ENCODE peak calls at places on chromosomes 2 and 18, in five cellular contexts. Z is ovary; J is fibroblast of lung; X is CD4-positive, alpha-beta memory T cell; U is neural progenitor cell. Y is an unnamed sample.

GRCh38 chr18:22434973-22435608 is 17.4 kb upstream of the CTAGE1 start:
- DNase-seq in Z (no peak), X (no peak), J (peak), U (no peak), Y (no peak)

GRCh38 chr2:109433486-109433885 is 180.3 kb downstream of the SEPTIN10 start:
- DNase-seq in U (no peak), X (no peak), Z (no peak), J (no peak), Y (no peak)

GRCh38 chr18:33495278-33495677 is 54.8 kb upstream of the CCDC178 start:
- DNase-seq in J (peak), U (peak), X (no peak), Z (no peak), Y (peak)

GRCh38 chr2:73856214-73856613 is 27.5 kb downstream of the STAMBP start:
- DNase-seq in X (no peak), J (peak), Z (no peak), U (no peak), Y (no peak)

GRCh38 chr2:239268549-239268948 is 132.3 kb downstream of the HDAC4 start:
- DNase-seq in J (no peak), U (no peak), X (no peak), Z (no peak), Y (no peak)

GRCh38 chr2:232877940-232878511 is 8.0 kb downstream of the SNORC start:
- DNase-seq in Z (no peak), X (no peak), U (no peak), J (no peak), Y (no peak)

GRCh38 chr2:191738667-191739066 is 60.7 kb downstream of the NABP1 start:
- DNase-seq in X (no peak), J (peak), U (no peak), Z (no peak), Y (no peak)

GRCh38 chr2:23410596-23410995 is 25.6 kb downstream of the KLHL29 start:
- DNase-seq in U (no peak), X (no peak), J (no peak), Z (no peak), Y (no peak)

GRCh38 chr2:122514451-122514996 is 759.1 kb downstream of the TSN start:
- DNase-seq in X (no peak), J (no peak), U (no peak), Z (no peak), Y (no peak)

GRCh38 chr2:25979006-25979405 is 3.3 kb downstream of the KIF3C start:
- DNase-seq in Z (no peak), J (peak), X (no peak), U (no peak), Y (no peak)

GRCh38 chr18:58213931-58214431 is 170.0 kb downstream of the NEDD4L start:
- DNase-seq in X (no peak), U (no peak), J (peak), Z (no peak), Y (no peak)

GRCh38 chr2:235807347-235807746 is 313.5 kb downstream of the AGAP1 start:
- DNase-seq in Z (no peak), J (no peak), X (no peak), U (peak), Y (no peak)

GRCh38 chr2:144181006-144181405 is 338.9 kb downstream of the ZEB2 start:
- DNase-seq in Z (no peak), X (no peak), J (no peak), U (no peak), Y (no peak)

GRCh38 chr2:36982467-36982866 is 16.1 kb upstream of the STRN start:
- DNase-seq in J (no peak), U (no peak), X (no peak), Z (no peak), Y (no peak)

DNA sequence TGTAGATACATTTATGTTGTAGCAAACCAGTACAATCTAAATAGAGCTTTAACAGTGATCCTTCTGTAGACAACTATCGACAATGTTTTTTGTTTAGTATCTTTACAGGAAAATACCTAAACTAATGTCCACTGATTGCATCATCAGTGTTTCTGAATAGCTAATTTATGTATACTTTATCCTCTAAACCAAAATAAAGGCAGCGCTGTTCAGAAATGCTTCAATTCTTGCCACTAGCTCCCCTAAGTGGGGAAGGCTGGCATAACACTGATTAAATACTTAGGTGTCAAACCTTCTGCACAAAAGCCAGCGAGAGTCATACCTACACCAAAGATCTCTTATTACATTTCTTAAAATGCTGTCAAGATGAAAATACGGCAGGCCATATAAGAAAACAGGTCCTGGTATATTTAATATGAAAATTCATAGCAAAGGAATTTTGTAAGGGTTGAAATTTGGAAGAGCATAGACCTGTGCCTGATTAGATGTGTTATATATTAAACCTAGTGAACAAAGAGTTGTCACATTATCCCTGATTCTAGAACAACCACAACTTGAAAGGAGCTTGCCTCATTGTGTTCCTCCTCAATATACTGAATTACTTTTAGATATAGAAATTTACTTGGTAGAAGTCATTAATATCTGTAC is 1693.4 kb upstream of the SLC39A10 start:
- DNase-seq in X (no peak), U (peak), Z (no peak), J (peak), Y (no peak)
- H3K4me3 ChIP-seq in X (no peak), U (no peak), Z (no peak), J (no peak), Y (no peak)

GRCh38 chr2:101771226-101771906 is 73.9 kb downstream of the MAP4K4 start:
- DNase-seq in X (no peak), Z (no peak), J (peak), U (no peak), Y (no peak)

GRCh38 chr2:101766337-101766736 is 68.8 kb downstream of the MAP4K4 start:
- DNase-seq in J (no peak), X (no peak), Z (no peak), U (no peak), Y (no peak)

GRCh38 chr2:101770672-101771071 is 73.2 kb downstream of the MAP4K4 start:
- DNase-seq in X (no peak), J (peak), U (peak), Z (no peak), Y (no peak)

GRCh38 chr2:101766871-101767739 is 69.6 kb downstream of the MAP4K4 start:
- DNase-seq in Z (no peak), J (peak), U (peak), X (no peak), Y (no peak)

DNA sequence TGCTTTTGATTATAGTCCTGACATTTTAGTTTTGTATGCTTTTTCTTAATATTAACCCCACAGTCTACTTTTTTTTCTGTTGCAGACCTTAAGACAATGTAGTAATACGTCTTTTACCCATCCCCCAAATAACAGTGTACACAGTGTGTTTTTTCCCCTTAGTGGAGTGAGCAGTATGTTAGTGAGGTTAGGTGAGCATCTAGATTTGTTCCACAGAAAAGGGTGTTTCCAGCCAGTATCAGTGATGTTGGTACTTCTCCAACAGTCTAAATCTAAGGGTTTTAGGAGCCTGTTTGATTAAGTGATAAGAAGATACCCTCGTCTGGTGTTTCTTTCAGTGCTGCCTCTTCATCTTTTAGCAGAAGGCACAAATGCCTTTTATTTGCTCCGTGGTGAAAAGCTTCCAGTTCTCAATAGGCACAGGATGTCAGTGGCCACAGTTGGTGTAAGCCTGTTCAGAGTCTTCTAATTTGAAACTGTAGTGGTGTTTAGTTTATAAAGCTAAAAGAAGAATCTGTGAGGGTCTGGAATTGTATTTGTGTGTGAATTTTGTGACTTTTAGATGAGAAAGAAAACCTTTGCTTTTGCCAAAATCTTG is 71.1 kb downstream of the MAP4K4 start:
- DNase-seq in U (no peak), X (peak), J (no peak), Z (no peak), Y (no peak)
- H3K27ac ChIP-seq in U (peak), X (no peak), J (no peak), Z (peak), Y (no peak)

GRCh38 chr2:174153757-174154680 is 94.3 kb downstream of the OLA1 start:
- DNase-seq in X (no peak), Z (no peak), U (no peak), J (peak), Y (no peak)
- H3K4me3 ChIP-seq in X (no peak), Z (no peak), U (no peak), J (no peak), Y (no peak)

GRCh38 chr2:121349721-121350401 is 64.9 kb upstream of the TFCP2L1 start:
- DNase-seq in U (no peak), Z (no peak), J (no peak), X (no peak), Y (no peak)

GRCh38 chr2:121350884-121351283 is 65.9 kb upstream of the TFCP2L1 start:
- DNase-seq in J (no peak), Z (no peak), X (no peak), U (no peak), Y (no peak)

GRCh38 chr2:121348128-121348740 is 63.2 kb upstream of the TFCP2L1 start:
- DNase-seq in Z (no peak), X (no peak), U (no peak), J (no peak), Y (no peak)

GRCh38 chr2:121351521-121352318 is 66.7 kb upstream of the TFCP2L1 start:
- DNase-seq in J (no peak), Z (no peak), U (no peak), X (no peak), Y (no peak)

GRCh38 chr2:121350402-121350775 is 65.4 kb upstream of the TFCP2L1 start:
- DNase-seq in X (no peak), J (no peak), Z (no peak), U (no peak), Y (no peak)
- H3K27ac ChIP-seq in X (no peak), J (no peak), Z (no peak), U (no peak), Y (no peak)

DNA sequence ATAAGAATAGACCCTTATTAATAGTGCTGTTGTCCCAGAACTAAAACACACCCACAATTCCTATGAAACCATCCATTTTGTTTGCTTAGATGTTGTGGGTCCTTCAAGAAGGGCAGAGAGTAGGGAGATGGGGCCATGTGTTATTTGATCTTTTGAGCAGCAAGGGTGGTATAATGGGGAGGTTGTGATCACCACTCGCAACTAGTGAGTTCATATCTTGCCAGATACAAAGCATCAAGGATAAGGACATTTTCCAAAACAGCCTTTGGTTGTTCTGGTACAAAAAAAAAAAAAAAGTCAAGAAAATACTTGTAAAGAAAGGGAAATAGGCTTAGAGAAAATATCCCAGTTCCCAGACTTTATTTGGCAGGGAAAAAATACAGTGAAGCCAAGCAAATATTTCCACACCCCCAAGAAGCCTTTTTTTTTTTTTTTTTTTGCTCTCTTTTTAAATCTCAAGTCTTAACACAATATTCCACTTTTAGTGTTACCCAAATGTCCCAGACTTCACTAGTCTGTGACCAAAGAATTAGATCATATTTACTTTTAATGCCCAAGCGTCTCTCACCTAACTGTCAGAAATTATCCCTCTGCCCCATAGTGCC is 54.1 kb downstream of the ANTXR1 start:
- DNase-seq in X (no peak), J (no peak), U (no peak), Z (no peak), Y (no peak)
- H3K4me3 ChIP-seq in X (no peak), J (no peak), U (no peak), Z (no peak), Y (no peak)

GRCh38 chr2:43000242-43001054 is 208.1 kb upstream of the HAAO start:
- DNase-seq in U (no peak), J (no peak), Z (peak), X (no peak), Y (no peak)
- H3K27ac ChIP-seq in U (no peak), J (no peak), Z (no peak), X (no peak), Y (no peak)

GRCh38 chr18:63321291-63321690 is 1.7 kb upstream of the BCL2 start:
- DNase-seq in X (no peak), J (no peak), Z (no peak), U (no peak), Y (no peak)
- H3K4me3 ChIP-seq in X (peak), J (no peak), Z (no peak), U (peak), Y (no peak)

GRCh38 chr2:30250421-30250820 is 19.1 kb downstream of the LBH start:
- DNase-seq in U (no peak), X (no peak), Z (no peak), J (no peak), Y (no peak)
- H3K27ac ChIP-seq in U (no peak), X (no peak), Z (no peak), J (no peak), Y (no peak)

GRCh38 chr2:127416486-127417001 is 1.7 kb upstream of the PROC start:
- DNase-seq in Z (no peak), J (no peak), U (no peak), X (no peak), Y (no peak)
- H3K4me3 ChIP-seq in Z (no peak), J (no peak), U (peak), X (peak), Y (no peak)